ENCODE peak calls at places on chromosome 5, in seven cellular contexts. E is Peyer's patch, W is H54, I is prostate gland, C is heart left ventricle, D is stomach, B is ovary. T is an unnamed sample.

GRCh38 chr5:372911-373709 is 51.6 kb downstream of the AHRR start:
- DNase-seq in E (peak; percentile 14), W (no peak), I (peak; percentile 2), C (peak; percentile 16), D (peak; percentile 38), B (peak; percentile 42), T (peak; percentile 23)

GRCh38 chr5:95417971-95418370 is 26.8 kb downstream of the FAM81B start:
- DNase-seq in E (no peak), W (no peak), I (no peak), C (no peak), D (no peak), B (no peak), T (no peak)

GRCh38 chr5:72167790-72168189 is 60.5 kb downstream of the MAP1B start:
- DNase-seq in E (no peak), W (no peak), I (no peak), C (peak; percentile 36), D (no peak), B (peak; percentile 64), T (no peak)

GRCh38 chr5:3351581-3352442 is 243.8 kb upstream of the IRX1 start:
- DNase-seq in E (no peak), W (no peak), I (no peak), C (no peak), D (peak; percentile 16), B (no peak), T (no peak)

GRCh38 chr5:66232701-66233100 is 88.6 kb downstream of the SREK1 start:
- DNase-seq in E (no peak), W (no peak), I (no peak), C (no peak), D (no peak), B (no peak), T (no peak)

GRCh38 chr5:31161772-31162171 is 31.7 kb upstream of the CDH6 start:
- DNase-seq in E (no peak), W (no peak), I (no peak), C (no peak), D (no peak), B (no peak), T (no peak)

GRCh38 chr5:612498-613424 is 621 bp downstream of the CEP72 start:
- DNase-seq in E (no peak), W (peak; percentile 68), I (no peak), C (peak; percentile 11), D (peak; percentile 20), B (peak; percentile 26), T (peak; percentile 77)

GRCh38 chr5:15007549-15008142 is 136.1 kb upstream of the ANKH start:
- DNase-seq in E (no peak), W (no peak), I (no peak), C (peak; percentile 40), D (no peak), B (no peak), T (no peak)

GRCh38 chr5:113255105-113255504 is 179.7 kb downstream of the TSSK1B start:
- DNase-seq in E (no peak), W (no peak), I (no peak), C (no peak), D (no peak), B (no peak), T (no peak)

GRCh38 chr5:44048268-44048984 is 340.8 kb downstream of the FGF10 start:
- DNase-seq in E (no peak), W (no peak), I (no peak), C (no peak), D (no peak), B (no peak), T (no peak)

GRCh38 chr5:115184780-115185179 is 15.1 kb upstream of the TRIM36 start:
- DNase-seq in E (no peak), W (no peak), I (no peak), C (no peak), D (no peak), B (no peak), T (peak; percentile 3)

GRCh38 chr5:54383225-54383624 is 72.3 kb upstream of the HSPB3 start:
- DNase-seq in E (no peak), W (no peak), I (no peak), C (no peak), D (no peak), B (no peak), T (no peak)

GRCh38 chr5:165014439-165014838 is 1509.0 kb downstream of the MAT2B start:
- DNase-seq in E (no peak), W (no peak), I (no peak), C (no peak), D (no peak), B (no peak), T (no peak)

GRCh38 chr5:77846422-77847128 is 70.4 kb upstream of the TBCA start:
- DNase-seq in E (no peak), W (no peak), I (no peak), C (no peak), D (no peak), B (no peak), T (no peak)

GRCh38 chr5:60852317-60852716 is 8.2 kb upstream of the ELOVL7 start:
- DNase-seq in E (no peak), W (no peak), I (no peak), C (no peak), D (no peak), B (no peak), T (no peak)

GRCh38 chr5:20972419-20972925 is 984.5 kb upstream of the CDH18 start:
- DNase-seq in E (peak; percentile 17), W (peak; percentile 47), I (no peak), C (peak; percentile 19), D (no peak), B (peak; percentile 50), T (no peak)

GRCh38 chr5:55994502-55994997 is at the start of gene IL6ST:
- DNase-seq in E (peak; percentile 39), W (peak; percentile 40), I (peak; percentile 51), C (no peak), D (peak; percentile 71), B (no peak), T (peak; percentile 83)

GRCh38 chr5:16384804-16385203 is 80.8 kb downstream of the ZNF622 start:
- DNase-seq in E (no peak), W (no peak), I (no peak), C (no peak), D (no peak), B (no peak), T (no peak)

GRCh38 chr5:139636975-139637408 is 11.2 kb upstream of the CXXC5 start:
- DNase-seq in E (no peak), W (no peak), I (no peak), C (no peak), D (no peak), B (no peak), T (peak; percentile 75)

GRCh38 chr5:116320486-116320885 is 235.7 kb downstream of the COMMD10 start:
- DNase-seq in E (no peak), W (no peak), I (no peak), C (no peak), D (no peak), B (no peak), T (no peak)

GRCh38 chr5:116313366-116313765 is 228.5 kb downstream of the COMMD10 start:
- DNase-seq in E (no peak), W (no peak), I (no peak), C (no peak), D (no peak), B (no peak), T (no peak)

GRCh38 chr5:116318091-116318854 is 233.4 kb downstream of the COMMD10 start:
- DNase-seq in E (no peak), W (no peak), I (no peak), C (no peak), D (no peak), B (no peak), T (no peak)

GRCh38 chr5:116315531-116315930 is 230.7 kb downstream of the COMMD10 start:
- DNase-seq in E (no peak), W (no peak), I (no peak), C (no peak), D (no peak), B (no peak), T (no peak)
- TF ChIP-seq POLR2A in E (no peak), W (no peak), I (no peak), C (no peak), D (no peak), B (no peak), T (no peak)

DNA sequence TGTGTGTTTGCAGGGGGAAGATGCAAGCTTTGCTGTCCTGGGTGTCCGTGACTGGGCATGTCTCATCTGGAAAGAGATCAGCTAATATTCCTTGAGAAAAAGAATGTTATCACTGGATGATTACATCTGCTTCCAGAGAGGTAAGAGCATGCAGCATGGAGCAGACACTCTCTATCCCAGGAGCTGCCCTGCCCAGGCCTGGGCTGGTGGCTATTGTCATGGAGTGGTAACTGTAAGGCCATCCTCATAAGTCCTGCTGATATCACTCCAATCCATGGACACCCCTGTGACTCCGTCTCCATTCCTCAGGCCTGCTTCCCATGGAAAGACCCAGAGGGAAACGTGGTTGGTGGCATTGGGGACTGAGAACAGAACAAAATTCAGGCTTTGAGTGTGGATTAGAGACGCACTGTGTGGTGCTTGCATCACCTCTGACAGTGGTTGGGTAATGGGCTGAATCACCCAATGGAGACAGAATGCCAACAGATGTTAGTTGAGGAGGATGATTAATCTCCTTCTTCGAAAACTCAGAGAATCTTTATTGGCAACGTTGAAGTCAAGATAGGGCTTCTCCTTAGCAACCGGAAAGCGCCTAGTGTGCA is 52.0 kb upstream of the KCNIP1 start:
- DNase-seq in E (no peak), W (peak; percentile 38), I (no peak), C (no peak), D (no peak), B (no peak), T (no peak)
- TF ChIP-seq POLR2A in E (no peak), W (no peak), I (no peak), C (no peak), D (no peak), B (no peak), T (no peak)

GRCh38 chr5:74052441-74052840 is 426.4 kb downstream of the ARHGEF28 start:
- DNase-seq in E (no peak), W (no peak), I (no peak), C (no peak), D (no peak), B (no peak), T (no peak)
- TF ChIP-seq POLR2A in E (no peak), W (no peak), I (no peak), C (no peak), D (no peak), B (no peak), T (no peak)

GRCh38 chr5:34008721-34009120 is 871 bp upstream of the AMACR start:
- DNase-seq in E (no peak), W (no peak), I (no peak), C (no peak), D (no peak), B (no peak), T (peak; percentile 29)

GRCh38 chr5:34009610-34010009 is 1.8 kb upstream of the AMACR start:
- DNase-seq in E (no peak), W (no peak), I (no peak), C (no peak), D (no peak), B (no peak), T (no peak)

GRCh38 chr5:34007116-34007674 is 655 bp downstream of the AMACR start:
- DNase-seq in E (no peak), W (no peak), I (no peak), C (no peak), D (no peak), B (peak; percentile 43), T (no peak)

GRCh38 chr5:34005211-34005610 is 2.6 kb downstream of the AMACR start:
- DNase-seq in E (no peak), W (no peak), I (no peak), C (no peak), D (no peak), B (no peak), T (no peak)

GRCh38 chr5:34007675-34008600 is at the start of gene AMACR:
- DNase-seq in E (peak; percentile 88), W (peak; percentile 92), I (peak; percentile 87), C (peak; percentile 93), D (peak; percentile 97), B (peak; percentile 95), T (peak; percentile 92)
- TF ChIP-seq POLR2A in E (peak; percentile 93), W (peak; percentile 96), I (no peak), C (peak; percentile 95), D (peak; percentile 78), B (peak; percentile 75), T (peak; percentile 86)

GRCh38 chr5:116650544-116650943 is 75.9 kb upstream of the SEMA6A start:
- DNase-seq in E (no peak), W (no peak), I (no peak), C (no peak), D (no peak), B (no peak), T (no peak)
- TF ChIP-seq POLR2A in E (no peak), W (no peak), I (no peak), C (no peak), D (no peak), B (no peak), T (no peak)